ENCODE peak calls at places on chromosome 21, in five cellular contexts. One of them, this sample, is unnamed.

GRCh38 chr21:37225440-37225839 is 41.7 kb downstream of the VPS26C start:
- DNase-seq in NCI-H446 treated with DMSO at 0.1 percent for 48 hours: no peak
- DNase-seq in kidney tubule cell: no peak
- DNase-seq in GM23248: no peak
- DNase-seq in SK-MEL-5: no peak
- DNase-seq in this sample: no peak

GRCh38 chr21:36854391-36854790 is 112.1 kb downstream of the HLCS start:
- DNase-seq in GM23248: peak
- DNase-seq in kidney tubule cell: peak
- DNase-seq in SK-MEL-5: peak
- DNase-seq in NCI-H446 treated with DMSO at 0.1 percent for 48 hours: peak
- DNase-seq in this sample: no peak

GRCh38 chr21:46155514-46156377 is at the start of gene FTCD:
- DNase-seq in GM23248: no peak
- DNase-seq in NCI-H446 treated with DMSO at 0.1 percent for 48 hours: no peak
- DNase-seq in kidney tubule cell: peak
- DNase-seq in SK-MEL-5: no peak
- DNase-seq in this sample: no peak

GRCh38 chr21:45050786-45051489 is 23.4 kb upstream of the ADARB1 start:
- DNase-seq in NCI-H446 treated with DMSO at 0.1 percent for 48 hours: no peak
- DNase-seq in GM23248: peak
- DNase-seq in SK-MEL-5: no peak
- DNase-seq in kidney tubule cell: no peak
- DNase-seq in this sample: no peak

GRCh38 chr21:38448619-38449186 is 49.6 kb downstream of the ERG start:
- DNase-seq in GM23248: peak
- DNase-seq in NCI-H446 treated with DMSO at 0.1 percent for 48 hours: no peak
- DNase-seq in SK-MEL-5: no peak
- DNase-seq in kidney tubule cell: no peak
- DNase-seq in this sample: no peak

GRCh38 chr21:44773291-44773932 is 28.2 kb downstream of the UBE2G2 start:
- DNase-seq in kidney tubule cell: peak
- DNase-seq in NCI-H446 treated with DMSO at 0.1 percent for 48 hours: no peak
- DNase-seq in GM23248: no peak
- DNase-seq in SK-MEL-5: no peak
- DNase-seq in this sample: no peak

GRCh38 chr21:33231526-33231925 is 1.8 kb downstream of the IFNAR2 start:
- DNase-seq in NCI-H446 treated with DMSO at 0.1 percent for 48 hours: no peak
- DNase-seq in SK-MEL-5: no peak
- DNase-seq in GM23248: no peak
- DNase-seq in kidney tubule cell: no peak
- DNase-seq in this sample: no peak

GRCh38 chr21:42537106-42537742 is 23.6 kb downstream of the SLC37A1 start:
- DNase-seq in kidney tubule cell: no peak
- DNase-seq in GM23248: peak
- DNase-seq in SK-MEL-5: peak
- DNase-seq in NCI-H446 treated with DMSO at 0.1 percent for 48 hours: no peak
- DNase-seq in this sample: no peak

GRCh38 chr21:31545036-31545435 is 114.5 kb upstream of the SOD1 start:
- DNase-seq in GM23248: no peak
- DNase-seq in SK-MEL-5: no peak
- DNase-seq in NCI-H446 treated with DMSO at 0.1 percent for 48 hours: no peak
- DNase-seq in kidney tubule cell: no peak
- DNase-seq in this sample: no peak

GRCh38 chr21:42862774-42863503 is 16.4 kb downstream of the WDR4 start:
- DNase-seq in SK-MEL-5: no peak
- DNase-seq in GM23248: no peak
- DNase-seq in NCI-H446 treated with DMSO at 0.1 percent for 48 hours: no peak
- DNase-seq in kidney tubule cell: no peak
- DNase-seq in this sample: no peak

GRCh38 chr21:44051462-44051941 is 39.4 kb downstream of the TRAPPC10 start:
- DNase-seq in kidney tubule cell: no peak
- DNase-seq in NCI-H446 treated with DMSO at 0.1 percent for 48 hours: no peak
- DNase-seq in GM23248: no peak
- DNase-seq in SK-MEL-5: no peak
- DNase-seq in this sample: no peak

GRCh38 chr21:45874716-45875415 is 106.7 kb upstream of the COL6A1 start:
- DNase-seq in kidney tubule cell: peak
- DNase-seq in GM23248: peak
- DNase-seq in SK-MEL-5: no peak
- DNase-seq in NCI-H446 treated with DMSO at 0.1 percent for 48 hours: no peak
- DNase-seq in this sample: no peak

GRCh38 chr21:38424333-38424732 is 73.9 kb downstream of the ERG start:
- DNase-seq in kidney tubule cell: no peak
- DNase-seq in GM23248: no peak
- DNase-seq in NCI-H446 treated with DMSO at 0.1 percent for 48 hours: no peak
- DNase-seq in SK-MEL-5: no peak
- DNase-seq in this sample: no peak

GRCh38 chr21:38156200-38156599 is 100.6 kb upstream of the KCNJ15 start:
- DNase-seq in SK-MEL-5: no peak
- DNase-seq in NCI-H446 treated with DMSO at 0.1 percent for 48 hours: no peak
- DNase-seq in GM23248: peak
- DNase-seq in kidney tubule cell: no peak
- DNase-seq in this sample: no peak

GRCh38 chr21:45979141-45979631 is 2.4 kb upstream of the COL6A1 start:
- DNase-seq in NCI-H446 treated with DMSO at 0.1 percent for 48 hours: no peak
- DNase-seq in SK-MEL-5: no peak
- DNase-seq in kidney tubule cell: no peak
- DNase-seq in GM23248: peak
- DNase-seq in this sample: no peak

GRCh38 chr21:22352088-22352487 is 1353.9 kb downstream of the NCAM2 start:
- DNase-seq in kidney tubule cell: no peak
- DNase-seq in SK-MEL-5: no peak
- DNase-seq in GM23248: no peak
- DNase-seq in NCI-H446 treated with DMSO at 0.1 percent for 48 hours: no peak
- DNase-seq in this sample: no peak

GRCh38 chr21:41611966-41612606 is 104.1 kb upstream of the TMPRSS2 start:
- DNase-seq in SK-MEL-5: peak
- DNase-seq in GM23248: peak
- DNase-seq in NCI-H446 treated with DMSO at 0.1 percent for 48 hours: no peak
- DNase-seq in kidney tubule cell: peak
- DNase-seq in this sample: no peak

GRCh38 chr21:43743934-43744333 is 25.0 kb downstream of the PDXK start:
- DNase-seq in GM23248: no peak
- DNase-seq in SK-MEL-5: no peak
- DNase-seq in NCI-H446 treated with DMSO at 0.1 percent for 48 hours: no peak
- DNase-seq in kidney tubule cell: no peak
- DNase-seq in this sample: no peak

GRCh38 chr21:45292399-45293213 is 4.9 kb upstream of the POFUT2 start:
- DNase-seq in SK-MEL-5: peak
- DNase-seq in kidney tubule cell: peak
- DNase-seq in GM23248: peak
- DNase-seq in NCI-H446 treated with DMSO at 0.1 percent for 48 hours: peak
- DNase-seq in this sample: no peak

GRCh38 chr21:31873275-31873695 is 465 bp downstream of the HUNK start:
- DNase-seq in NCI-H446 treated with DMSO at 0.1 percent for 48 hours: no peak
- DNase-seq in GM23248: no peak
- DNase-seq in SK-MEL-5: no peak
- DNase-seq in kidney tubule cell: peak
- DNase-seq in this sample: no peak

GRCh38 chr21:37564924-37565529 is 198.5 kb downstream of the DYRK1A start:
- DNase-seq in kidney tubule cell: peak
- DNase-seq in SK-MEL-5: no peak
- DNase-seq in GM23248: peak
- DNase-seq in NCI-H446 treated with DMSO at 0.1 percent for 48 hours: no peak
- DNase-seq in this sample: no peak

GRCh38 chr21:35664683-35665082 is 395.6 kb downstream of the SETD4 start:
- DNase-seq in SK-MEL-5: peak
- DNase-seq in NCI-H446 treated with DMSO at 0.1 percent for 48 hours: no peak
- DNase-seq in GM23248: peak
- DNase-seq in kidney tubule cell: peak
- DNase-seq in this sample: peak

GRCh38 chr21:42746593-42747266 is 93.3 kb downstream of the PDE9A start:
- DNase-seq in SK-MEL-5: no peak
- DNase-seq in NCI-H446 treated with DMSO at 0.1 percent for 48 hours: no peak
- DNase-seq in kidney tubule cell: no peak
- DNase-seq in GM23248: no peak
- DNase-seq in this sample: no peak

GRCh38 chr21:38631171-38631570 is 132.9 kb upstream of the ERG start:
- DNase-seq in GM23248: peak
- DNase-seq in kidney tubule cell: no peak
- DNase-seq in SK-MEL-5: no peak
- DNase-seq in NCI-H446 treated with DMSO at 0.1 percent for 48 hours: no peak
- DNase-seq in this sample: no peak

GRCh38 chr21:44364151-44365053 is 11.0 kb downstream of the TRPM2 start:
- DNase-seq in kidney tubule cell: no peak
- DNase-seq in GM23248: no peak
- DNase-seq in SK-MEL-5: no peak
- DNase-seq in NCI-H446 treated with DMSO at 0.1 percent for 48 hours: no peak
- DNase-seq in this sample: no peak

This sample was measured in GM12878.